ENCODE peak calls at places on chromosome 16, in nine cellular contexts. K, U, Z, F, M, G, J, R and A are unnamed samples.

GRCh38 chr16:75288596-75289120 is 37.2 kb upstream of the BCAR1 start:
- DNase-seq in K (no peak), U (no peak), Z (no peak), F (no peak), M (no peak), G (no peak), J (no peak), R (no peak), A (no peak)

GRCh38 chr16:46688101-46688656 is 799 bp downstream of the VPS35 start:
- DNase-seq in K (peak; percentile 29), U (peak; percentile 29), Z (no peak), F (no peak), M (no peak), G (no peak), J (no peak), R (no peak), A (peak; percentile 38)

GRCh38 chr16:65515193-65515592 is 393.3 kb upstream of the CDH11 start:
- DNase-seq in K (peak; percentile 8), U (no peak), Z (no peak), F (no peak), M (no peak), G (no peak), J (no peak), R (no peak), A (no peak)

GRCh38 chr16:72128701-72129100 is 35.1 kb downstream of the DHX38 start:
- DNase-seq in K (no peak), U (no peak), Z (no peak), F (no peak), M (no peak), G (no peak), J (no peak), R (no peak), A (no peak)

GRCh38 chr16:84181144-84181915 is 5.5 kb downstream of the TAF1C start:
- DNase-seq in K (no peak), U (no peak), Z (no peak), F (no peak), M (no peak), G (no peak), J (no peak), R (no peak), A (no peak)

GRCh38 chr16:5776876-5777275 is 679.3 kb upstream of the EEF2KMT start:
- DNase-seq in K (no peak), U (peak; percentile 44), Z (no peak), F (no peak), M (no peak), G (no peak), J (no peak), R (no peak), A (no peak)

GRCh38 chr16:8669481-8669880 is 4.9 kb upstream of the ABAT start:
- DNase-seq in K (no peak), U (no peak), Z (no peak), F (no peak), M (no peak), G (no peak), J (no peak), R (no peak), A (no peak)

GRCh38 chr16:77724174-77724573 is 1.9 kb downstream of the NUDT7 start:
- DNase-seq in K (no peak), U (no peak), Z (no peak), F (no peak), M (no peak), G (no peak), J (no peak), R (no peak), A (no peak)

GRCh38 chr16:21689107-21689506 is 25.3 kb downstream of the OTOA start:
- DNase-seq in K (no peak), U (no peak), Z (no peak), F (no peak), M (no peak), G (no peak), J (no peak), R (no peak), A (no peak)

GRCh38 chr16:21683184-21683583 is 19.4 kb downstream of the OTOA start:
- DNase-seq in K (no peak), U (no peak), Z (no peak), F (no peak), M (no peak), G (no peak), J (no peak), R (no peak), A (no peak)

GRCh38 chr16:21685034-21685455 is 21.3 kb downstream of the OTOA start:
- DNase-seq in K (no peak), U (no peak), Z (peak; percentile 62), F (no peak), M (no peak), G (no peak), J (no peak), R (peak; percentile 32), A (no peak)

DNA sequence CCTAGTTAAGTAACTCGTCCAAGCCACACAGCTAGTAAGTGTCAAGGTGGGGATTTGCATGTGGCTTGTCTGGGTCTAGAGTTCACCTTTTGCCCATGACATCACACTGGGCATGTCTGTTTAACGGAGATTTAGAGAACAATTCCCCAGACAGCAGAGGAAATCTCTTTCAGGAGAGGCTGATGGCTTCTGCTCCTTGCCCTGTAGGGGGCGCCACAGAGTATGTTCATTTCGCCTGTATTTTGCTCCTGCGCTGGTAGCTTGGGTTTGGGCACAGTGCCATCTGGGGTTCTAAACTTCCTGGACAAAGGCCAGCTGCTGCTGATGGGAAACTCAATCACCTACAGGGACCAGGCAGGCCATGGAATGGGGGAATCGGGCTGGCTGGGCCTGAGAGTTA is 20.4 kb downstream of the OTOA start:
- DNase-seq in K (no peak), U (no peak), Z (no peak), F (peak; percentile 47), M (peak; percentile 11), G (no peak), J (no peak), R (no peak), A (no peak)
- TF ChIP-seq CTCF in K (peak; percentile 58), U (peak; percentile 50), Z (peak; percentile 47), F (peak; percentile 40), M (no peak), G (no peak), J (peak; percentile 73), R (peak; percentile 39), A (peak; percentile 23)

DNA sequence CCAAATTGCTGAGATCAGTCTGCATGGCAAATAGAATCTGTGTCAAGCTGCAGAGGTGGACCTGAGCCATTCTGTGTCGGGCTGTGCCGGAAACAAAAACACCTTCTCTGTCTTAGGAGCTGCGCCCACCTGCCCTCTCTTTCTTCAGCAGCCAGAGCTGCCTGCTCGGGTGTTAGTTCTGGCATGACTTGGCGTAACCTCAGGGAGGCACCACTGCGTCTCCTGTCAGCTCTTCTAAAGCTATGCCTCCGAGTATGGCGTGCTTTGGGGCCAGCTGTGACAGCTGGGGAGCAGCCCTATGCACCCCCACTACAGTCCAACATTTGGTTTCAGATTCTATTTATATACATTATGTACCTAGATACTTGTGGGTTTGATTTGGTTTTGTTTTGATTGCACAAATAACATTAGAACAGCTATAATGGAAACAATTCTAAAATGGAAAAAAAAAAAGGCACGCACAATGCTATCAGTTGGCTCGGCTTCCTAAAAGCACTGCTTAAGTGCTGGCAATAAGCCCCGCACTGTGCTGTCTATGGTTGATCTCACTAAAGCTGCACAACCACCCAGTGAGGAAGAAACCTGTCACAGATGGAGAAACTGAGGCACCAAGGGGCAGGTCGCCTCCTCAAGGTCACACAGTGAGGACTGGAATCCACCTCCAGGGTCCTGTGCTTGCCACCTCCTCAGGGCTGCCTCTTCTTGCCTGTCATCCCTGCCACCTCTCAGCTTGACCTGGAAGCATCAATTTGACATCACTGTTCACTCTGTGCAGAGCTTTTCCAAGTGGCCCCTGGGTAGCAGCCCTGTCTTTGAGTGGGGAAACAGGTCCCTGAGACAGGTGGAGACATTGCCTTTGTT is 18.7 kb upstream of the ADGRG1 start:
- DNase-seq in K (peak; percentile 56), U (no peak), Z (no peak), F (no peak), M (peak; percentile 55), G (no peak), J (no peak), R (peak; percentile 71), A (no peak)
- TF ChIP-seq CTCF in K (peak; percentile 3), U (no peak), Z (peak; percentile 28), F (no peak), M (peak; percentile 2), G (no peak), J (no peak), R (peak; percentile 13), A (no peak)

GRCh38 chr16:88552166-88552565 is 18.0 kb upstream of the ZC3H18 start:
- DNase-seq in K (no peak), U (no peak), Z (no peak), F (no peak), M (no peak), G (no peak), J (no peak), R (no peak), A (no peak)

GRCh38 chr16:88553739-88554138 is 16.5 kb upstream of the ZC3H18 start:
- DNase-seq in K (no peak), U (no peak), Z (no peak), F (no peak), M (no peak), G (no peak), J (no peak), R (no peak), A (no peak)

GRCh38 chr16:88554711-88555264 is 15.4 kb upstream of the ZC3H18 start:
- DNase-seq in K (no peak), U (no peak), Z (no peak), F (no peak), M (no peak), G (no peak), J (no peak), R (peak; percentile 75), A (no peak)

GRCh38 chr16:88549671-88550643 is 20.2 kb upstream of the ZC3H18 start:
- DNase-seq in K (no peak), U (no peak), Z (no peak), F (no peak), M (no peak), G (no peak), J (no peak), R (peak; percentile 58), A (no peak)

DNA sequence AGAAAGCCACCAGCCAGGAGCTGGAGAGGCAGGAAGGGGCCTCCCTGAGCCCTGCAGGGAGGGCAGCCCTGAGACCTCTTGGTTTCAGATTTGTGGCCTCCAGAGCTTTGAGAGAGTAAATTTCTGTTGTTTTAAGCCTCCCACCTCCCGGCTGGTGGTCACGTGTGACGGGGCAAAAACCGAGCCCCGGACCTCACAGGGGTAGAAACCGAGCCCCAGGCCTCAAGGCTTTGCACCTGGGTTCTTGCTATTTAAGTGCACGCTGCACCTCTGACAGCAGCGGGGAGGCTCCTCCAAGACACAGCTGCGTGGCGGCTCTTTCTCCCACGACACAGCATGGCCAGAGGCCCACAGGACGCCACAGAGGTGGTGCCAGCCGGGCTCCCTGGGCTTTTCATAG is 17.4 kb upstream of the ZC3H18 start:
- DNase-seq in K (no peak), U (no peak), Z (no peak), F (no peak), M (peak; percentile 79), G (no peak), J (no peak), R (no peak), A (no peak)
- TF ChIP-seq CTCF in K (no peak), U (no peak), Z (no peak), F (no peak), M (no peak), G (no peak), J (no peak), R (no peak), A (no peak)

DNA sequence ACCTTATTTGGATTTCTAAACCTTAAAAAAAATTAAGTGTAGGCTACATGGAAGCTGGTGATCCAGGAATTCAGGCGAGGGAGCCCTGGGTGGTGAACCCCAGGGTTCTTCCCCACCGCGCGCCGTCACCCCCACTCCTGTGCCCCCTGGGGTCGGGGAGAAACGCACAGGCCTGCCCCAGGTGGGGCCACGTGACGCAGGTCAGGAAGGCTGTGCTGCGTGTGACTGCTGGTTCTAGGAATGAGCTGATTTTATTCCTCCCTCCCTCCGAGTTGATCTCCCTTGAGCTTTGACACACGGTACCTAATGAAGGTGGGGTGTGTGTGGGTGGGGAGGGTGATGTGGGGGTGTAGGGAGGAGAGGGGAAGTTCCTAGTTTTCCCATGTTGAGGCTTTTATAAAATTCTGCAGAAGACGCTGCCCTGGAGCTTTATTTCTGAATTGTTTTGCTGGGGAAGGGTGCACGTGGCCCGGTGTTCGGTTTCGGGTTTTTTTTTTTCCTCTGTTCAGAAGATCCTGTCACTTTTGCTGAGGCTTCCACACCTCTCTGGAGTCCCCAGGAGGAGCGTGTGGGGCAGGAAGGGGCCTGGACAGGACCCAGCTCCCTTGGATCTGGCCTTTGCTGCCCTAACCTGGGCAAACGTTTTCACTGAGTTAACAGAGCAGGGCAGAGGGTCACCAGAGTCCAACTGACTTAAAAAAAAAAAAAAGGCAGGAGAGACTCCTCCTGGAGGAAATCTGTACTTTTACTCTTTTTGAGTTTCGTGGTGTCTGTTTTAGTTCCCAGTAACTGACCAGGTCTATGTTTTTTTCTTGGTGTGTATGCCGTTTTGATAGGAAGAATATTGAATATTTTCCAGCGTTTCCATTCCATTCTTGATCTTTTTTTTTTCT is 55.8 kb upstream of the GSE1 start:
- DNase-seq in K (peak; percentile 34), U (no peak), Z (no peak), F (peak; percentile 32), M (peak; percentile 55), G (no peak), J (no peak), R (peak; percentile 94), A (no peak)
- TF ChIP-seq CTCF in K (no peak), U (no peak), Z (peak; percentile 17), F (peak; percentile 22), M (peak; percentile 13), G (no peak), J (peak; percentile 22), R (peak; percentile 33), A (no peak)